ENCODE peak calls at places on chromosomes 6 and 20, in ten cellular contexts. L, B, N, F, P, M, A, R, X and G are unnamed samples. For H3K36me3, the result is how much of the 10 kb centered on the place peaks cover.

GRCh38 chr6:71481021-71481420 is 192.4 kb downstream of the OGFRL1 start:
- DNase-seq in L (no peak), B (no peak), N (no peak), F (no peak), P (no peak), M (no peak), A (no peak), R (no peak), X (no peak), G (no peak)

GRCh38 chr20:1809611-1810510 is 85.3 kb upstream of the SIRPA start:
- DNase-seq in L (no peak), B (peak), N (no peak), F (no peak), P (peak), M (no peak), A (no peak), R (no peak), X (no peak), G (no peak)

GRCh38 chr20:41392295-41392694 is 25.7 kb upstream of the EMILIN3 start:
- DNase-seq in L (no peak), B (no peak), N (no peak), F (no peak), P (no peak), M (no peak), A (no peak), R (no peak), X (no peak), G (no peak)

GRCh38 chr20:63979549-63980316 is at the start of gene SAMD10:
- DNase-seq in L (peak), B (no peak), N (no peak), F (peak), P (peak), M (peak), A (peak), R (peak), X (peak), G (peak)

GRCh38 chr20:53329781-53330180 is 263.9 kb downstream of the ZNF217 start:
- DNase-seq in L (no peak), B (no peak), N (no peak), F (no peak), P (no peak), M (no peak), A (no peak), R (no peak), X (no peak), G (no peak)

GRCh38 chr20:48238781-48239180 is 453.5 kb upstream of the SULF2 start:
- DNase-seq in L (no peak), B (no peak), N (peak), F (no peak), P (no peak), M (no peak), A (no peak), R (no peak), X (no peak), G (no peak)

GRCh38 chr20:59792300-59792699 is 141.1 kb downstream of the SYCP2 start:
- DNase-seq in L (no peak), B (no peak), N (no peak), F (no peak), P (no peak), M (no peak), A (no peak), R (no peak), X (no peak), G (no peak)

GRCh38 chr6:43972179-43972914 is 154.9 kb downstream of the MRPL14 start:
- DNase-seq in L (no peak), B (peak), N (no peak), F (no peak), P (peak), M (no peak), A (no peak), R (no peak), X (no peak), G (no peak)

GRCh38 chr6:53295176-53295575 is 53.6 kb downstream of the ELOVL5 start:
- DNase-seq in L (no peak), B (no peak), N (no peak), F (no peak), P (no peak), M (no peak), A (no peak), R (no peak), X (no peak), G (no peak)

GRCh38 chr20:16272961-16273360 is 300.3 kb downstream of the KIF16B start:
- DNase-seq in L (no peak), B (no peak), N (no peak), F (no peak), P (no peak), M (no peak), A (no peak), R (no peak), X (no peak), G (no peak)

GRCh38 chr20:54220722-54221121 is 12.8 kb downstream of the PFDN4 start:
- DNase-seq in L (no peak), B (no peak), N (no peak), F (no peak), P (no peak), M (no peak), A (no peak), R (no peak), X (no peak), G (no peak)

GRCh38 chr20:4227085-4227821 is 211.9 kb upstream of the RNF24 start:
- DNase-seq in L (no peak), B (peak), N (no peak), F (no peak), P (peak), M (peak), A (no peak), R (no peak), X (no peak), G (peak)

GRCh38 chr6:149250982-149251381 is 66.5 kb upstream of the TAB2 start:
- DNase-seq in L (no peak), B (no peak), N (no peak), F (no peak), P (no peak), M (no peak), A (no peak), R (no peak), X (no peak), G (no peak)

GRCh38 chr6:136440187-136440582 is 110.0 kb downstream of the MAP7 start:
- DNase-seq in L (no peak), B (peak), N (no peak), F (no peak), P (peak), M (no peak), A (no peak), R (no peak), X (no peak), G (no peak)

GRCh38 chr6:102517506-102517905 is 1124.0 kb downstream of the GRIK2 start:
- DNase-seq in L (no peak), B (no peak), N (no peak), F (no peak), P (no peak), M (no peak), A (no peak), R (no peak), X (no peak), G (no peak)

GRCh38 chr20:9035129-9035528 is 33.8 kb upstream of the PLCB4 start:
- DNase-seq in L (no peak), B (peak), N (no peak), F (no peak), P (peak), M (no peak), A (no peak), R (no peak), X (no peak), G (peak)

DNA sequence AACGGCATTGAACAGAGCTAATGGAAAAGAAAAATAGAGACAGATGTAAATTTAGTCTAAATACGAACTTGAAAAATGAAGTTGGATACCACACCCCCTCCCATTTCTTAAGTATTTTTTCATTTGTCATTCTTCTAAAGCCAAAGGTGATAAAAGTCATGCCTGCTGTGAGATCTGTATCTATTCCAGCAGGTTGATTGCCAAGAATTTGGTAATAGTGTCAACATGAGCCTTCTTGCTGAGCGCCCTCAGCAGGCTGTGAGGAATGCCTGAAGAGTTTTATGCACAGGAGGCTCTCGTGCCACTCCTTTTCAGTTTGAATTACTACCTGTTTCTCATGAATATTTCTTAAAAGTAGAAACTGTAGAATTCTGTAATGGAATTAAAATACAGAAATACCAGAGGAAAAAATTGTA is 165.4 kb downstream of the QKI start:
- DNase-seq in L (no peak), B (peak), N (no peak), F (no peak), P (peak), M (peak), A (no peak), R (no peak), X (no peak), G (no peak)
- TF ChIP-seq CTCF in L (no peak), B (no peak), N (no peak), F (no peak), P (no peak), M (peak), A (peak), R (peak), X (no peak), G (peak)

GRCh38 chr6:3326179-3326971 is 67.6 kb downstream of the PSMG4 start:
- DNase-seq in L (no peak), B (no peak), N (peak), F (no peak), P (peak), M (no peak), A (no peak), R (no peak), X (no peak), G (no peak)

GRCh38 chr6:3325210-3325609 is 66.5 kb downstream of the PSMG4 start:
- DNase-seq in L (no peak), B (peak), N (peak), F (no peak), P (peak), M (no peak), A (no peak), R (no peak), X (peak), G (no peak)

GRCh38 chr6:3323148-3323547 is 64.4 kb downstream of the PSMG4 start:
- DNase-seq in L (no peak), B (no peak), N (no peak), F (no peak), P (no peak), M (no peak), A (no peak), R (no peak), X (no peak), G (no peak)

GRCh38 chr6:3323696-3324261 is 65.0 kb downstream of the PSMG4 start:
- DNase-seq in L (no peak), B (no peak), N (no peak), F (no peak), P (no peak), M (no peak), A (no peak), R (no peak), X (no peak), G (no peak)

DNA sequence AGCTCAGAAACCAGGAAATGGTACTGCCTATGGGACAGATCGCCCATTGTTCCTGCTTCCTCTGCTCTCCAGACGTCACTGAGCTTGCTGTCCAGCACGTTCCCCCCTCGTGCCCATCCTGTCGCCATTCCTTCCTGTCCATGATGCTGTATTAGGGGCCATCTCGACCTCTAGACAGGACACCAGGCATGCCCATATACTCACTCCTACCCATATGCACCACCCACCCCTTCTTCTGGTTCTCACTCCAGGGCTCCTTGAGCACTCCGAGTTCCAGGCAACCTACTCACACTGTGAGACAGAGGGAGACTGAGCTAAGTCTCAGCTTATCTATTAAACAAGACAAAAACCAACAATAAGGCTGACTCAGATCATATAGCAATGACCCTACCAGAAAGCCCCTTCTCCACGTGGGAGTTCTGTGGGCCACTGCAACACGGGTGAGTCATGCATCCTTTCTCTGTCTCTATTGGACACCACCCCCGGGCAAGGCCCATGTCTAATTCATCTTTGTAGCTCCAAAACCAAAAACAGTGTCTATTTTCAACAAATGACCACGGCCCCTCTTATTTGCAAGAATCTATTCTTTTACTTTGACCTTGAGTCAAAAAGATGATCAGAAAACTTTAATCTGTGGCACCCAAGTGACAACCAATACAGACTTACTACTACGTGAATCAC is 65.7 kb downstream of the PSMG4 start:
- DNase-seq in L (no peak), B (peak), N (no peak), F (no peak), P (peak), M (no peak), A (no peak), R (peak), X (no peak), G (peak)
- H3K27ac ChIP-seq in L (no peak), B (peak), N (peak), F (no peak), P (no peak), M (no peak), A (peak), R (peak), X (no peak), G (no peak)

GRCh38 chr6:12291083-12291784 is 1.1 kb downstream of the EDN1 start:
- DNase-seq in L (no peak), B (peak), N (no peak), F (no peak), P (no peak), M (peak), A (no peak), R (no peak), X (peak), G (no peak)
- H3K36me3 ChIP-seq in L (under half), B (under half), N (under half), F (under half), P (under half), M (under half), A (under half), R (under half), X (under half), G (under half)

GRCh38 chr6:140670013-140670412 is 1295.6 kb upstream of the CITED2 start:
- DNase-seq in L (no peak), B (peak), N (no peak), F (no peak), P (peak), M (no peak), A (no peak), R (no peak), X (no peak), G (no peak)

GRCh38 chr6:140669321-140669720 is 1294.9 kb upstream of the CITED2 start:
- DNase-seq in L (no peak), B (no peak), N (no peak), F (no peak), P (peak), M (no peak), A (no peak), R (no peak), X (no peak), G (no peak)

GRCh38 chr6:140671926-140672325 is 1297.5 kb upstream of the CITED2 start:
- DNase-seq in L (no peak), B (peak), N (no peak), F (no peak), P (peak), M (peak), A (no peak), R (no peak), X (no peak), G (peak)
- TF ChIP-seq CTCF in L (no peak), B (no peak), N (no peak), F (no peak), P (no peak), M (peak), A (no peak), R (no peak), X (no peak), G (peak)

GRCh38 chr6:4348462-4349112 is 213.2 kb upstream of the ECI2 start:
- DNase-seq in L (no peak), B (no peak), N (peak), F (no peak), P (peak), M (no peak), A (no peak), R (no peak), X (no peak), G (no peak)
- H3K27ac ChIP-seq in L (peak), B (no peak), N (peak), F (no peak), P (peak), M (no peak), A (no peak), R (no peak), X (no peak), G (no peak)

DNA sequence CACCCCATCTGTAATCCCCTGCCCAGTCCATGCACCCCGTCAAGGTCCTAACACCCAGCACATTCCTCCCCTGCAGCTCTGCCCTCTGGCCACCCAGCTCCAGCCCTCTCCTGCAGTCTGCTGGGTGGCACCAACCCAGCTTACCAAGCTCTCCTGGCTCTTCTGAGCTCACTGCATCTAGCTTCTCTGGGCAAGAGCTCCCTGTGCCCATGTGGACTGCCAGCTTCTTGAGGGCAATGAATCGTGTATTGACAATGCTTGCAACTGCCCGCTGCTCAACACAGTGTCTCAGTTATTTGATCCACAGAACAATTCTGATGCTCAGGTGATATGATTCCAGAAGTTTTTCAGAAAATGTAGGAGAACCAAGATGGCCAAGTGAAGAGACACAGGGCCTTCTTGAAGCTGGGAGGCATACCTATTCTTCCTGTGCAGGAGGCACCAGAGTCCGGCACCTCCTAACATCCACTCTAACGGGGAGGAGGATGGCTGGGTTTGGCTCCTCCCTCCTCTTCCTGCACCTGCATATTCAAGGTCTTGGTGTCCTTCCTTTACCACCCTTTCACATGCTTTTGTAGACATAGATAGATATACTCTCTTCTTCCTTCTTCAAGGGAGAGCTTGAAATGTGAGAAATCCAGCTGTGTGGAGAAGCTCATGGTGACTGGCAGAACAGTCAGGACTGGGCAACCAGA is 85.6 kb downstream of the TRERF1 start:
- DNase-seq in L (no peak), B (no peak), N (no peak), F (no peak), P (no peak), M (no peak), A (no peak), R (no peak), X (no peak), G (no peak)
- H3K36me3 ChIP-seq in L (under half), B (under half), N (under half), F (under half), P (under half), M (under half), A (under half), R (under half), X (under half), G (under half)

GRCh38 chr6:14670806-14671205 is 553.2 kb downstream of the CD83 start:
- DNase-seq in L (no peak), B (no peak), N (no peak), F (no peak), P (peak), M (no peak), A (no peak), R (no peak), X (no peak), G (no peak)
- TF ChIP-seq CTCF in L (no peak), B (no peak), N (no peak), F (no peak), P (no peak), M (no peak), A (no peak), R (no peak), X (no peak), G (no peak)

DNA sequence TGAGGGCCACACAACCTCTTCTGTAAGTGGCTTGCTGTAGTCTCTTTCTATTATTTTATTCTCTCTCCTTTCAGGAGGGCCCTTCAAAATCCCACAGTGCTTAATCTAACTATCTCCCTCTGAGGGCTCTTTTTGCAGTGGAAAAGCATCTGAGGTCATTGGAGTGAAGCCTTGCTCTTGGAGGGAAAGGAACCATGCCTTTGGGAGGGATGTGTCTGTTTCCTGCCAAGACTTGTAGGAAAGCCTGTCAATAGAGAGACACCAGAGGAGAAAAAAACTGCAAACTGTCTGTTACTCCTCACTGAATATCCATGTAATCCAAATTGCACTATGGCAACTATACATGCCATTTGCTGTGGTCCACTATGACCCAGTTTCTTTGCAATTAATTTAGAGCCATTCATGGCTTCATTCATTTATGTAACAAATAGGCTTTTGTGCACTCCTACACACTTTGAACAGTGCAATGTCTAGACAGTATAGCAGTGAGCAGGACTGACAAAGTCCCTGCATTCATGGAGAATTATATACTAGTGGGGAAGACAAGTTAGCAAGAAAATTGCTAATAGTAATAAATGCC is 296.4 kb downstream of the SLC35F1 start:
- DNase-seq in L (no peak), B (no peak), N (no peak), F (no peak), P (no peak), M (no peak), A (no peak), R (no peak), X (no peak), G (no peak)
- H3K27ac ChIP-seq in L (no peak), B (no peak), N (no peak), F (no peak), P (no peak), M (no peak), A (no peak), R (no peak), X (no peak), G (no peak)

GRCh38 chr20:45416917-45417316 is 976 bp downstream of the PIGT start:
- DNase-seq in L (no peak), B (no peak), N (no peak), F (no peak), P (no peak), M (no peak), A (no peak), R (no peak), X (no peak), G (no peak)

GRCh38 chr20:45419188-45420091 is 3.5 kb downstream of the PIGT start:
- DNase-seq in L (no peak), B (peak), N (peak), F (no peak), P (peak), M (no peak), A (peak), R (peak), X (no peak), G (no peak)

GRCh38 chr20:45415822-45416637 is at the start of gene PIGT:
- DNase-seq in L (peak), B (peak), N (peak), F (peak), P (peak), M (peak), A (peak), R (peak), X (peak), G (peak)

GRCh38 chr20:45423700-45424099 is 7.8 kb downstream of the PIGT start:
- DNase-seq in L (no peak), B (no peak), N (no peak), F (no peak), P (no peak), M (no peak), A (no peak), R (no peak), X (no peak), G (no peak)

DNA sequence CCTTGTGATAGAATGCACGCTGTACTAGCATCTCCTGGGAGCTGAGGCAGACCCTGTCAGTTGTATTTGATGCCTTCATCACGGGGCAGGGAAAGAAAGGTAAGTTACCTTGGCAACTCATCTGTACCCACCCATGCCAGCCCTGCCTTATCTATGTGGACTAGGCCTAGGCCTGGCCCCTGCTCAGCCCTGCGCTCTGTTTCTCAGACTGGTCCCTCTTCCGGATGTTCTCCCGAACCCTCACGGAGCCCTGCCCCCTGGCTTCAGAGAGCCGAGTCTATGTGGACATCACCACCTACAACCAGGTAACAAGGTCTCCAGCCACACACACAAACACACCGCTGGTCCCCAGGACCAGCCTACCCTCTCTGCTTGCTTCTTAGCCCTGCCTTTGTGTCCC is 4.2 kb downstream of the PIGT start:
- DNase-seq in L (no peak), B (no peak), N (no peak), F (no peak), P (no peak), M (no peak), A (no peak), R (no peak), X (no peak), G (no peak)
- H3K36me3 ChIP-seq in L (under half), B (under half), N (under half), F (under half), P (under half), M (under half), A (half or more), R (half or more), X (under half), G (under half)